ENCODE peak calls at places on chromosomes 2 and 18, in eight cellular contexts. Y, S, D, V, G, K, I and B are unnamed samples.

GRCh38 chr2:157809212-157809611 is 66.9 kb downstream of the ACVR1 start:
- DNase-seq in Y (no peak), S (no peak), D (no peak), V (no peak), G (peak), K (peak), I (no peak), B (no peak)

GRCh38 chr18:75455249-75456183 is 28.0 kb upstream of the SMIM21 start:
- DNase-seq in Y (no peak), S (peak), D (no peak), V (no peak), G (peak), K (no peak), I (no peak), B (no peak)

GRCh38 chr2:70321377-70321776 is 19.5 kb upstream of the FAM136A start:
- DNase-seq in Y (no peak), S (no peak), D (no peak), V (no peak), G (no peak), K (no peak), I (no peak), B (no peak)

GRCh38 chr2:215354771-215355695 is 43.2 kb downstream of the ATIC start:
- DNase-seq in Y (no peak), S (no peak), D (no peak), V (no peak), G (no peak), K (peak), I (no peak), B (no peak)

GRCh38 chr2:16506366-16506765 is 159.3 kb downstream of the CYRIA start:
- DNase-seq in Y (no peak), S (no peak), D (no peak), V (no peak), G (no peak), K (no peak), I (peak), B (no peak)

GRCh38 chr2:166972002-166972401 is 83.7 kb downstream of the XIRP2 start:
- DNase-seq in Y (no peak), S (no peak), D (no peak), V (no peak), G (no peak), K (no peak), I (no peak), B (no peak)

GRCh38 chr2:74238879-74239278 is 40.5 kb downstream of the MTHFD2 start:
- DNase-seq in Y (peak), S (no peak), D (no peak), V (no peak), G (no peak), K (peak), I (no peak), B (no peak)

GRCh38 chr2:218284106-218284811 is 8.0 kb downstream of the TMBIM1 start:
- DNase-seq in Y (no peak), S (peak), D (peak), V (no peak), G (peak), K (peak), I (no peak), B (no peak)

GRCh38 chr2:112311932-112312331 is 36.5 kb downstream of the ZC3H6 start:
- DNase-seq in Y (no peak), S (no peak), D (no peak), V (no peak), G (no peak), K (no peak), I (no peak), B (no peak)

GRCh38 chr2:101399001-101399794 is 11.9 kb upstream of the CREG2 start:
- DNase-seq in Y (no peak), S (no peak), D (no peak), V (no peak), G (no peak), K (no peak), I (no peak), B (no peak)

GRCh38 chr2:5401258-5401657 is 290.9 kb upstream of the SOX11 start:
- DNase-seq in Y (no peak), S (no peak), D (no peak), V (no peak), G (peak), K (no peak), I (no peak), B (no peak)

GRCh38 chr18:28725876-28726275 is 548.9 kb upstream of the CDH2 start:
- DNase-seq in Y (no peak), S (no peak), D (no peak), V (no peak), G (peak), K (no peak), I (no peak), B (no peak)

GRCh38 chr2:48445091-48445725 is 84.7 kb upstream of the STON1 start:
- DNase-seq in Y (no peak), S (no peak), D (no peak), V (no peak), G (no peak), K (no peak), I (no peak), B (no peak)

GRCh38 chr2:47403829-47404228 is 873 bp downstream of the MSH2 start:
- DNase-seq in Y (no peak), S (peak), D (no peak), V (peak), G (no peak), K (peak), I (peak), B (no peak)

GRCh38 chr2:104658149-104658839 is 195.6 kb upstream of the POU3F3 start:
- DNase-seq in Y (peak), S (no peak), D (no peak), V (no peak), G (peak), K (no peak), I (no peak), B (no peak)

GRCh38 chr2:42092084-42092996 is 44.5 kb downstream of the PKDCC start:
- DNase-seq in Y (no peak), S (no peak), D (no peak), V (no peak), G (peak), K (no peak), I (no peak), B (no peak)

GRCh38 chr2:144350151-144350802 is 169.6 kb downstream of the ZEB2 start:
- DNase-seq in Y (no peak), S (no peak), D (no peak), V (no peak), G (peak), K (peak), I (no peak), B (no peak)

GRCh38 chr2:201821080-201821479 is 14.7 kb downstream of the CDK15 start:
- DNase-seq in Y (no peak), S (no peak), D (no peak), V (peak), G (no peak), K (no peak), I (no peak), B (no peak)

GRCh38 chr2:191481305-191482075 is 196.4 kb upstream of the NABP1 start:
- DNase-seq in Y (no peak), S (no peak), D (no peak), V (no peak), G (no peak), K (no peak), I (no peak), B (no peak)

GRCh38 chr2:200442471-200442870 is 67.4 kb downstream of the KCTD18 start:
- DNase-seq in Y (peak), S (no peak), D (no peak), V (no peak), G (peak), K (no peak), I (no peak), B (no peak)

GRCh38 chr2:176710657-176711197 is 441.5 kb downstream of the MTX2 start:
- DNase-seq in Y (no peak), S (no peak), D (no peak), V (peak), G (no peak), K (no peak), I (no peak), B (no peak)

GRCh38 chr2:237201461-237202287 is 116.0 kb downstream of the COPS8 start:
- DNase-seq in Y (peak), S (peak), D (no peak), V (no peak), G (peak), K (peak), I (no peak), B (no peak)

GRCh38 chr18:27004056-27004829 is 138.7 kb upstream of the AQP4 start:
- DNase-seq in Y (peak), S (no peak), D (no peak), V (no peak), G (peak), K (peak), I (no peak), B (no peak)

GRCh38 chr2:121999273-121999672 is 243.8 kb downstream of the TSN start:
- DNase-seq in Y (no peak), S (no peak), D (no peak), V (no peak), G (peak), K (peak), I (no peak), B (no peak)

GRCh38 chr2:134934641-134935040 is 16.0 kb downstream of the CCNT2 start:
- DNase-seq in Y (no peak), S (no peak), D (no peak), V (no peak), G (no peak), K (no peak), I (no peak), B (no peak)

GRCh38 chr2:186771850-186772463 is 77.0 kb downstream of the ZSWIM2 start:
- DNase-seq in Y (no peak), S (no peak), D (no peak), V (no peak), G (no peak), K (no peak), I (no peak), B (no peak)

GRCh38 chr2:2696341-2697132 is 365.5 kb upstream of the MYT1L start:
- DNase-seq in Y (no peak), S (no peak), D (no peak), V (no peak), G (no peak), K (no peak), I (no peak), B (no peak)

GRCh38 chr2:204251977-204252376 is 293.3 kb upstream of the PARD3B start:
- DNase-seq in Y (no peak), S (no peak), D (no peak), V (no peak), G (no peak), K (no peak), I (no peak), B (no peak)

GRCh38 chr2:155841442-155841841 is 491.1 kb downstream of the NR4A2 start:
- DNase-seq in Y (no peak), S (no peak), D (no peak), V (no peak), G (peak), K (no peak), I (no peak), B (no peak)

GRCh38 chr2:27792759-27793158 is 21.2 kb downstream of the MRPL33 start:
- DNase-seq in Y (no peak), S (no peak), D (no peak), V (no peak), G (no peak), K (no peak), I (no peak), B (no peak)

GRCh38 chr18:54210463-54210862 is 14.0 kb downstream of the MBD2 start:
- DNase-seq in Y (no peak), S (no peak), D (no peak), V (no peak), G (no peak), K (no peak), I (no peak), B (no peak)

GRCh38 chr18:7370812-7371211 is 139.9 kb downstream of the LRRC30 start:
- DNase-seq in Y (no peak), S (no peak), D (no peak), V (no peak), G (no peak), K (no peak), I (no peak), B (no peak)

GRCh38 chr18:11761553-11761952 is 72.5 kb downstream of the GNAL start:
- DNase-seq in Y (no peak), S (no peak), D (no peak), V (no peak), G (no peak), K (no peak), I (no peak), B (no peak)

GRCh38 chr2:214889301-214889700 is 79.8 kb upstream of the BARD1 start:
- DNase-seq in Y (no peak), S (no peak), D (no peak), V (no peak), G (no peak), K (no peak), I (no peak), B (no peak)

GRCh38 chr18:57803119-57803969 is at the start of gene ATP8B1:
- DNase-seq in Y (no peak), S (peak), D (no peak), V (no peak), G (peak), K (no peak), I (peak), B (no peak)

GRCh38 chr2:73836141-73836943 is 7.6 kb downstream of the STAMBP start:
- DNase-seq in Y (no peak), S (no peak), D (no peak), V (no peak), G (peak), K (no peak), I (no peak), B (no peak)

GRCh38 chr18:8705941-8706544 is 687 bp downstream of the MTCL1 start:
- DNase-seq in Y (no peak), S (peak), D (no peak), V (no peak), G (peak), K (no peak), I (peak), B (peak)

GRCh38 chr18:58320907-58321561 is 277.0 kb downstream of the NEDD4L start:
- DNase-seq in Y (no peak), S (no peak), D (no peak), V (no peak), G (no peak), K (no peak), I (no peak), B (no peak)